ENCODE peak calls at places on chromosomes 11 and 22, in nine cellular contexts. One of them, this sample, is unnamed.
A peak's percentile ranks its signal among the peaks of the same experiment; 100 is the strongest.

GRCh38 chr11:73894725-73895335 is 18.0 kb downstream of the PAAF1 start:
- DNase-seq in heart right ventricle: no peak
- DNase-seq in GM13977: no peak
- DNase-seq in tibial nerve: no peak
- DNase-seq in epithelial cell of esophagus: peak; percentile 12
- DNase-seq in stimulated activated naive CD4-positive, alpha-beta T cell treated with Interleukin-2 at 50 U/mL for 16 hours: no peak
- DNase-seq in B cell: no peak
- DNase-seq in naive thymus-derived CD8-positive, alpha-beta T cell: no peak
- DNase-seq in EL: peak; percentile 60
- DNase-seq in this sample: no peak

GRCh38 chr22:45807156-45807915 is 135.7 kb downstream of the ATXN10 start:
- DNase-seq in GM13977: no peak
- DNase-seq in naive thymus-derived CD8-positive, alpha-beta T cell: no peak
- DNase-seq in B cell: no peak
- DNase-seq in tibial nerve: no peak
- DNase-seq in heart right ventricle: no peak
- DNase-seq in epithelial cell of esophagus: no peak
- DNase-seq in EL: no peak
- DNase-seq in stimulated activated naive CD4-positive, alpha-beta T cell treated with Interleukin-2 at 50 U/mL for 16 hours: no peak
- DNase-seq in this sample: no peak

GRCh38 chr22:22710719-22711531 is 66.5 kb downstream of the GGTLC2 start:
- DNase-seq in heart right ventricle: peak; percentile 65
- DNase-seq in GM13977: peak; percentile 45
- DNase-seq in tibial nerve: peak; percentile 40
- DNase-seq in naive thymus-derived CD8-positive, alpha-beta T cell: peak; percentile 87
- DNase-seq in B cell: peak; percentile 55
- DNase-seq in stimulated activated naive CD4-positive, alpha-beta T cell treated with Interleukin-2 at 50 U/mL for 16 hours: peak; percentile 73
- DNase-seq in epithelial cell of esophagus: peak; percentile 41
- DNase-seq in EL: peak; percentile 18
- DNase-seq in this sample: peak; percentile 71

GRCh38 chr11:3021125-3021524 is 29.0 kb upstream of the NAP1L4 start:
- DNase-seq in tibial nerve: no peak
- DNase-seq in EL: no peak
- DNase-seq in heart right ventricle: no peak
- DNase-seq in stimulated activated naive CD4-positive, alpha-beta T cell treated with Interleukin-2 at 50 U/mL for 16 hours: no peak
- DNase-seq in B cell: no peak
- DNase-seq in epithelial cell of esophagus: peak; percentile 69
- DNase-seq in naive thymus-derived CD8-positive, alpha-beta T cell: peak; percentile 80
- DNase-seq in GM13977: peak; percentile 64
- DNase-seq in this sample: peak; percentile 61

GRCh38 chr11:93100211-93100610 is 97.6 kb downstream of the SLC36A4 start:
- DNase-seq in B cell: no peak
- DNase-seq in tibial nerve: no peak
- DNase-seq in epithelial cell of esophagus: peak; percentile 19
- DNase-seq in heart right ventricle: no peak
- DNase-seq in naive thymus-derived CD8-positive, alpha-beta T cell: no peak
- DNase-seq in GM13977: no peak
- DNase-seq in stimulated activated naive CD4-positive, alpha-beta T cell treated with Interleukin-2 at 50 U/mL for 16 hours: no peak
- DNase-seq in EL: peak; percentile 69
- DNase-seq in this sample: no peak

GRCh38 chr11:73387594-73388021 is 11.4 kb downstream of the RELT start:
- DNase-seq in B cell: no peak
- DNase-seq in epithelial cell of esophagus: no peak
- DNase-seq in tibial nerve: no peak
- DNase-seq in stimulated activated naive CD4-positive, alpha-beta T cell treated with Interleukin-2 at 50 U/mL for 16 hours: no peak
- DNase-seq in heart right ventricle: no peak
- DNase-seq in EL: no peak
- DNase-seq in naive thymus-derived CD8-positive, alpha-beta T cell: no peak
- DNase-seq in GM13977: no peak
- DNase-seq in this sample: no peak

GRCh38 chr11:120880791-120881190 is 143.1 kb upstream of the TBCEL start:
- DNase-seq in B cell: no peak
- DNase-seq in epithelial cell of esophagus: no peak
- DNase-seq in EL: no peak
- DNase-seq in tibial nerve: no peak
- DNase-seq in naive thymus-derived CD8-positive, alpha-beta T cell: no peak
- DNase-seq in GM13977: no peak
- DNase-seq in stimulated activated naive CD4-positive, alpha-beta T cell treated with Interleukin-2 at 50 U/mL for 16 hours: no peak
- DNase-seq in heart right ventricle: no peak
- DNase-seq in this sample: no peak

GRCh38 chr22:46934746-46935491 is 172.5 kb downstream of the TBC1D22A start:
- DNase-seq in tibial nerve: no peak
- DNase-seq in naive thymus-derived CD8-positive, alpha-beta T cell: no peak
- DNase-seq in heart right ventricle: no peak
- DNase-seq in EL: peak; percentile 94
- DNase-seq in GM13977: peak; percentile 67
- DNase-seq in B cell: no peak
- DNase-seq in stimulated activated naive CD4-positive, alpha-beta T cell treated with Interleukin-2 at 50 U/mL for 16 hours: no peak
- DNase-seq in epithelial cell of esophagus: peak; percentile 98
- DNase-seq in this sample: peak; percentile 54